ENCODE peak calls at places on chromosome 9, in five cellular contexts. L, V, Y, R and J are unnamed samples.

GRCh38 chr9:1053848-1054365 is 3.8 kb downstream of the DMRT2 start:
- DNase-seq in V (no peak), L (no peak), Y (no peak), R (no peak), J (no peak)

GRCh38 chr9:83339435-83339834 is 198.8 kb downstream of the FRMD3 start:
- DNase-seq in Y (no peak), R (no peak), V (no peak), L (no peak), J (no peak)

GRCh38 chr9:102986425-102986824 is 8.7 kb upstream of the CYLC2 start:
- DNase-seq in Y (no peak), R (no peak), L (no peak), V (no peak), J (no peak)

GRCh38 chr9:92947268-92948031 is at the start of gene FGD3:
- DNase-seq in R (peak), V (no peak), L (peak), Y (no peak), J (no peak)

GRCh38 chr9:13377286-13377925 is 97.9 kb upstream of the MPDZ start:
- DNase-seq in L (no peak), R (no peak), Y (no peak), V (no peak), J (no peak)

GRCh38 chr9:86600291-86600690 is 246.1 kb upstream of the TUT7 start:
- DNase-seq in L (no peak), V (no peak), R (no peak), Y (no peak), J (no peak)

GRCh38 chr9:135887585-135888050 is 19.7 kb downstream of the CAMSAP1 start:
- DNase-seq in Y (peak), V (no peak), L (peak), R (no peak), J (no peak)

GRCh38 chr9:94490465-94490864 is 64.4 kb upstream of the PCAT7 start:
- DNase-seq in R (no peak), Y (no peak), V (no peak), L (no peak), J (no peak)

GRCh38 chr9:99966720-99967119 is 60.3 kb downstream of the STX17 start:
- DNase-seq in R (no peak), V (peak), L (peak), Y (no peak), J (no peak)

GRCh38 chr9:114055061-114055460 is 23.0 kb downstream of the AMBP start:
- DNase-seq in V (no peak), L (no peak), R (no peak), Y (no peak), J (no peak)

GRCh38 chr9:28134577-28134976 is 561.3 kb upstream of the C9orf72 start:
- DNase-seq in L (no peak), Y (no peak), R (no peak), V (no peak), J (no peak)

GRCh38 chr9:136482793-136483588 is at the start of gene SEC16A:
- DNase-seq in L (peak), V (peak), Y (peak), R (peak), J (peak)

GRCh38 chr9:71524996-71525580 is 243.2 kb downstream of the CEMIP2 start:
- DNase-seq in Y (no peak), L (no peak), V (no peak), R (no peak), J (no peak)

GRCh38 chr9:117763314-117763713 is 59.1 kb downstream of the TLR4 start:
- DNase-seq in L (no peak), R (no peak), V (no peak), Y (no peak), J (no peak)

GRCh38 chr9:99127372-99128132 is 22.6 kb downstream of the TGFBR1 start:
- DNase-seq in L (no peak), V (no peak), R (no peak), Y (no peak), J (no peak)

GRCh38 chr9:95770653-95771131 is 104.8 kb upstream of the ERCC6L2 start:
- DNase-seq in L (no peak), V (no peak), Y (no peak), R (no peak), J (no peak)

GRCh38 chr9:120312031-120312430 is 267.9 kb downstream of the CDK5RAP2 start:
- DNase-seq in R (no peak), L (no peak), Y (no peak), V (no peak), J (no peak)

GRCh38 chr9:130447193-130447816 is 2.5 kb downstream of the ASS1 start:
- DNase-seq in V (no peak), Y (no peak), L (no peak), R (no peak), J (no peak)

GRCh38 chr9:129776566-129776937 is 23.7 kb upstream of the PTGES start:
- DNase-seq in L (no peak), R (no peak), V (no peak), Y (no peak), J (no peak)

GRCh38 chr9:15529566-15530324 is 19.0 kb upstream of the PSIP1 start:
- DNase-seq in V (no peak), R (no peak), Y (no peak), L (no peak), J (no peak)

GRCh38 chr9:75715360-75715759 is 175.1 kb upstream of the PCSK5 start:
- DNase-seq in L (no peak), Y (no peak), V (no peak), R (no peak), J (no peak)

GRCh38 chr9:83106272-83106671 is 43.3 kb upstream of the RASEF start:
- DNase-seq in L (no peak), Y (no peak), R (no peak), V (no peak), J (no peak)

GRCh38 chr9:117958726-117959125 is 254.5 kb downstream of the TLR4 start:
- DNase-seq in Y (no peak), R (no peak), V (no peak), L (no peak), J (no peak)

GRCh38 chr9:130994546-130995398 is 14.2 kb upstream of the LAMC3 start:
- DNase-seq in R (no peak), L (no peak), Y (no peak), V (no peak), J (no peak)

GRCh38 chr9:126291925-126292324 is 34.7 kb upstream of the MVB12B start:
- DNase-seq in V (no peak), Y (no peak), L (no peak), R (no peak), J (no peak)

GRCh38 chr9:103485138-103485537 is 490.0 kb downstream of the CYLC2 start:
- DNase-seq in Y (no peak), V (no peak), R (no peak), L (no peak), J (no peak)

GRCh38 chr9:129198737-129199435 is 20.8 kb upstream of the IER5L start:
- DNase-seq in Y (no peak), V (no peak), R (no peak), L (no peak), J (no peak)

GRCh38 chr9:21579209-21579608 is 97.1 kb upstream of the IFNE start:
- DNase-seq in Y (no peak), L (no peak), R (no peak), V (no peak), J (no peak)

GRCh38 chr9:72930828-72931227 is 22.0 kb downstream of the ALDH1A1 start:
- DNase-seq in R (no peak), V (no peak), L (no peak), Y (no peak), J (no peak)

GRCh38 chr9:91034521-91034920 is 232.9 kb downstream of the SYK start:
- DNase-seq in V (no peak), R (no peak), Y (no peak), L (no peak), J (no peak)

GRCh38 chr9:31588010-31588409 is 796.4 kb upstream of the ACO1 start:
- DNase-seq in Y (no peak), V (no peak), L (no peak), R (no peak), J (no peak)

GRCh38 chr9:137406876-137407589 is 15.9 kb downstream of the EXD3 start:
- DNase-seq in R (no peak), Y (peak), L (peak), V (peak), J (no peak)

GRCh38 chr9:1083325-1083913 is 33.3 kb downstream of the DMRT2 start:
- DNase-seq in R (no peak), L (no peak), V (no peak), Y (no peak), J (no peak)

GRCh38 chr9:104864675-104865104 is 63.3 kb downstream of the ABCA1 start:
- DNase-seq in Y (no peak), V (no peak), L (no peak), R (no peak), J (no peak)

GRCh38 chr9:36191290-36191645 is 547 bp downstream of the CLTA start:
- DNase-seq in Y (no peak), R (no peak), L (peak), V (no peak), J (no peak)

GRCh38 chr9:2576631-2577030 is 45.0 kb upstream of the VLDLR start:
- DNase-seq in V (no peak), Y (no peak), R (no peak), L (no peak), J (no peak)

GRCh38 chr9:131020388-131020787 is 11.4 kb downstream of the LAMC3 start:
- DNase-seq in R (no peak), Y (no peak), L (no peak), V (no peak), J (no peak)

GRCh38 chr9:98329904-98330303 is 74.5 kb upstream of the TBC1D2 start:
- DNase-seq in R (no peak), Y (no peak), L (no peak), V (no peak), J (no peak)

GRCh38 chr9:134416385-134417022 is 90.2 kb downstream of the RXRA start:
- DNase-seq in V (no peak), R (no peak), Y (no peak), L (no peak), J (no peak)

GRCh38 chr9:134412298-134412711 is 86.0 kb downstream of the RXRA start:
- DNase-seq in Y (no peak), V (no peak), L (no peak), R (no peak), J (no peak)

GRCh38 chr9:134415026-134415425 is 88.8 kb downstream of the RXRA start:
- DNase-seq in V (no peak), L (no peak), R (no peak), Y (no peak), J (no peak)

GRCh38 chr9:134413112-134413715 is 87.0 kb downstream of the RXRA start:
- DNase-seq in Y (no peak), L (no peak), R (no peak), V (no peak), J (no peak)

GRCh38 chr9:134413890-134414731 is 87.9 kb downstream of the RXRA start:
- DNase-seq in L (peak), R (no peak), Y (no peak), V (no peak), J (no peak)
- TF ChIP-seq POLR2AphosphoS5 in L (no peak), R (no peak), Y (no peak), V (no peak), J (no peak)

GRCh38 chr9:18189876-18190670 is 283.9 kb upstream of the ADAMTSL1 start:
- DNase-seq in L (no peak), V (no peak), Y (no peak), R (no peak), J (no peak)
- TF ChIP-seq POLR2AphosphoS5 in L (no peak), V (no peak), Y (no peak), R (no peak), J (no peak)

GRCh38 chr9:107332883-107333282 is 49.8 kb downstream of the RAD23B start:
- DNase-seq in Y (no peak), L (no peak), V (no peak), R (no peak), J (no peak)

GRCh38 chr9:107333363-107333762 is 50.3 kb downstream of the RAD23B start:
- DNase-seq in V (no peak), Y (no peak), L (no peak), R (no peak), J (no peak)

GRCh38 chr9:107335331-107335730 is 52.3 kb downstream of the RAD23B start:
- DNase-seq in R (no peak), L (no peak), V (no peak), Y (no peak), J (no peak)

GRCh38 chr9:107336718-107337360 is 53.8 kb downstream of the RAD23B start:
- DNase-seq in V (no peak), Y (no peak), R (peak), L (peak), J (no peak)

DNA sequence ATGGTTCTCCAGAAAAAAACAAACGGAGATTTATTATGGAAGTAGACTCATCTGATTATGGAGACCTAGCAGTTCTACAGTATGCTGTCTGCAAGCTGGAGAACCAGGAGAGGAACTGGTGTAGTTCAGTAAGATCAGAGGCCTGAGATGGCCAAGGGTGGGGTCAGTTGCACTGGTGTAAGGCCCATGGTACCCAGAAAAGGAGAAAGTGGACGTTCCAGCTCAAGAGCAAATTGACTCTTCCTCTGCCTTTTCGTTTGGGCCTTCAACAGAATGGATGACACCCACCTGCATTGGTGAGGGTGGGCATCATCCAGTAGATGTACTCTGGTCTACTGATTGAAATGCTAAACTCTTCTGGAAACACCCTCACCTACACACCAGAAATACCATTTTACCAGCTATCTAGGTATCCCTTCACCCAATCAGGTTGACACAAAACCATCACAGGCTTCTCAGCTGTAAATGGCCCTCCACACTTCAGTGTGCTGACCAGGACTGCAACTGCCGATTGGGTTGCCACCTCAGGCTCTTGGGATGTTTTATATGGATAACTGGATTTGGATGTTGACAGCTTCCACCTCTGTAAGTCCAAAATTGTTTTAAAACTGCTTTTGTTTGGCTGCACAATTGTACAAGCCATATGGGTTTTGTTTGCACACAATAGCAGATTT is 51.2 kb downstream of the RAD23B start:
- DNase-seq in R (no peak), V (no peak), Y (no peak), L (no peak), J (no peak)
- TF ChIP-seq POLR2AphosphoS5 in R (no peak), V (no peak), Y (no peak), L (no peak), J (no peak)

DNA sequence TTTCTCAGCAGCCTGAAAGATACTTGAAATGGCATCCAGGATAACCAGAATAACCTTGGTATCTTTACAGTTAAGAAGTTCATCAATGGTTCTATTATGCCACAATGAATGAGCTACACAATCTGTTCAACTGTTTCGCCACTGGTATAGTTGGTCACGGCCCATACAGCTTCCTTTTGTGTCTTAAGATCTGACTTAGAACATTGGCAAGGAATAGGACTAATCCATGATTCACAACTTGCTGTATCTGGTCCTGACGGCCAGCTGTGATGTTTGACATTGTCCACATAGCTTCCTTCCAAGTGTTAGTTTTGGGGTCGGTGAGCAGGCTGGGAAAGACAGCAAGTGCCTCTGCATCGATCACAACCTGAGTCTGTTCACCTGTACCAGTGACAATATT is 113.3 kb upstream of the RAD23B start:
- DNase-seq in Y (no peak), V (no peak), L (no peak), R (no peak), J (no peak)
- TF ChIP-seq POLR2AphosphoS5 in Y (no peak), V (no peak), L (no peak), R (no peak), J (no peak)

GRCh38 chr9:133910855-133911514 is 81.1 kb downstream of the VAV2 start:
- DNase-seq in V (no peak), L (peak), R (no peak), Y (no peak), J (no peak)
- TF ChIP-seq POLR2AphosphoS5 in V (no peak), L (no peak), R (no peak), Y (no peak), J (no peak)

GRCh38 chr9:123843703-123844102 is 86.2 kb downstream of the DENND1A start:
- DNase-seq in R (no peak), V (no peak), L (no peak), Y (no peak), J (no peak)
- TF ChIP-seq POLR2AphosphoS5 in R (no peak), V (no peak), L (no peak), Y (no peak), J (no peak)

GRCh38 chr9:116155700-116156045 is 2.1 kb downstream of the PAPPA start:
- DNase-seq in V (no peak), L (no peak), R (no peak), Y (no peak), J (no peak)
- TF ChIP-seq POLR2AphosphoS5 in V (no peak), L (no peak), R (no peak), Y (no peak), J (no peak)